ENCODE peak calls at places on chromosome 1, in five cellular contexts. F, O, H, R and I are unnamed samples.
A peak's percentile ranks its signal among the peaks of the same experiment; 100 is the strongest.

GRCh38 chr1:7434566-7434965 is 336.5 kb upstream of the VAMP3 start:
- DNase-seq in H (no peak), R (no peak), O (no peak), F (no peak), I (no peak)

GRCh38 chr1:84940481-84940880 is 47.5 kb upstream of the LPAR3 start:
- DNase-seq in R (no peak), H (no peak), F (peak; percentile 21), O (no peak), I (no peak)

GRCh38 chr1:41645062-41645461 is 160.6 kb upstream of the EDN2 start:
- DNase-seq in R (no peak), O (no peak), H (no peak), F (no peak), I (no peak)

GRCh38 chr1:52365091-52365745 is 787 bp downstream of the CC2D1B start:
- DNase-seq in R (peak; percentile 49), H (peak; percentile 49), O (peak; percentile 47), F (peak; percentile 69), I (peak; percentile 23)

GRCh38 chr1:7644906-7645750 is 126.0 kb upstream of the VAMP3 start:
- DNase-seq in H (no peak), R (no peak), O (peak; percentile 88), F (peak; percentile 45), I (no peak)

GRCh38 chr1:160646711-160647328 is at the start of gene SLAMF1:
- DNase-seq in F (no peak), O (no peak), R (no peak), H (no peak), I (no peak)

GRCh38 chr1:55081905-55082296 is 42.6 kb downstream of the PCSK9 start:
- DNase-seq in H (no peak), R (no peak), F (peak; percentile 60), O (no peak), I (no peak)

GRCh38 chr1:86542626-86543025 is 4.3 kb upstream of the CLCA4 start:
- DNase-seq in O (no peak), F (peak; percentile 42), R (no peak), H (no peak), I (no peak)

GRCh38 chr1:162443906-162444305 is 32.0 kb upstream of the SH2D1B start:
- DNase-seq in H (no peak), R (no peak), O (no peak), F (no peak), I (no peak)

GRCh38 chr1:2330511-2331199 is 60.7 kb downstream of the MORN1 start:
- DNase-seq in O (no peak), R (peak; percentile 88), H (no peak), F (no peak), I (no peak)

GRCh38 chr1:214363386-214363785 is 82.4 kb downstream of the SMYD2 start:
- DNase-seq in O (no peak), F (no peak), R (no peak), H (no peak), I (no peak)

GRCh38 chr1:226708342-226708780 is 30.7 kb downstream of the ITPKB start:
- DNase-seq in R (no peak), O (no peak), H (no peak), F (no peak), I (no peak)
- H3K4me1 ChIP-seq in R (no peaks in the 10 kb centered on the region), O (peaks cover 72% of the 10 kb centered on the region), H (peaks cover 5% of the 10 kb centered on the region), F (peaks cover 23% of the 10 kb centered on the region), I (peaks cover 29% of the 10 kb centered on the region)

GRCh38 chr1:1032428-1032827 is 12.5 kb downstream of the AGRN start:
- DNase-seq in O (peak; percentile 61), H (peak; percentile 53), F (no peak), R (peak; percentile 40), I (no peak)
- H3K4me3 ChIP-seq in O (peak overlapping the region; percentile 53), H (peak overlapping the region; percentile 66), F (no peak overlapping the region), R (no peak overlapping the region), I (peak overlapping the region; percentile 46)

GRCh38 chr1:155049651-155050559 is 1.2 kb upstream of the ADAM15 start:
- DNase-seq in H (no peak), F (no peak), R (peak; percentile 43), O (no peak), I (peak; percentile 69)

GRCh38 chr1:155051342-155051776 is 243 bp downstream of the ADAM15 start:
- DNase-seq in H (no peak), F (no peak), O (no peak), R (no peak), I (no peak)

GRCh38 chr1:155052412-155053400 is 1.6 kb downstream of the ADAM15 start:
- DNase-seq in R (no peak), H (peak; percentile 46), O (no peak), F (peak; percentile 59), I (peak; percentile 37)

GRCh38 chr1:155051777-155052398 is 772 bp downstream of the ADAM15 start:
- DNase-seq in F (peak; percentile 45), R (peak; percentile 48), H (peak; percentile 51), O (peak; percentile 65), I (peak; percentile 58)

DNA sequence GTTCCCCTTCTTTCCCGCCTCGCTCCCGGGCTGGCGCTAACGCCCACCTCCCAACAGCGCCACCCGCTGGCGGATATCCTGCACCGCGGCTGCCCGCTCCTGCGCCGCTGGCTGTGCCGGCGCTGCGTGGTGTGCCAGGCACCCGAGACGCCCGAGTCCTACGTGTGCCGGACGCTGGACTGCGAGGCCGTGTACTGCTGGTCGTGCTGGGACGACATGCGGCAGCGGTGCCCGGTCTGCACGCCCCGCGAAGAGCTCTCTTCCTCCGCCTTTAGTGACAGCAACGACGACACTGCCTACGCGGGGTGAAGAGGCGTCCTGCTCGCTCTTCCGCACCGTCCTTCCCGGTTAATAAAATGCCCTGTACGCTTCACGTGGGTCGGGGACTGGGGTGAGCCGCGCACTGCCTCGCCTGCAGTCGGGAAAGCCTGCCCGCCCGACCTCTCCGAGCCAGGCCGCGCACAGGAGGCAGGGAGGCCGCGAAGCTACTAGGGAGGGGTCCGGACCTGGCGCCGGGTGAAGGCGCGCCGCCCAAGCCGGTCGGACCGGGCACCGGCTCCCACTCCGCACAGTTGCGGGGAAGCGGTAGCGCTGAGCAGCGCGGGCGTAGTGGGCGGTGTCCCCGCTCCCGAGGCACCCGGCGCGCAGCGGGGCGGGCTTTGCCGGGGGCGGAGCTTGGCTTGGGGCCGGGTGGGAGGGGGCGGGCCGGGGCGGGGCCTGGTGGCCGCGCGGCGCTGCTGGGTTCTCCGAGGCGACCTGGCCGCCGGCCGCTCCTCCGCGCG is at the start of gene ADAM15:
- DNase-seq in F (peak; percentile 81), O (peak; percentile 91), H (peak; percentile 93), R (peak; percentile 70), I (peak; percentile 77)
- TF ChIP-seq POLR2AphosphoS5 in F (no peak), O (peak; percentile 77), H (no peak), R (peak; percentile 44), I (peak; percentile 41)

GRCh38 chr1:206713070-206713469 is 28.4 kb downstream of the MAPKAPK2 start:
- DNase-seq in H (no peak), F (no peak), R (no peak), O (no peak), I (no peak)
- H3K4me1 ChIP-seq in H (peaks cover 4% of the 10 kb centered on the region), F (peaks cover 8% of the 10 kb centered on the region), R (peaks cover 4% of the 10 kb centered on the region), O (peaks cover 100% of the 10 kb centered on the region), I (peaks cover 11% of the 10 kb centered on the region)

GRCh38 chr1:69863704-69864103 is 296.0 kb downstream of the LRRC7 start:
- DNase-seq in R (no peak), F (no peak), O (no peak), H (no peak), I (no peak)
- H3K4me3 ChIP-seq in R (no peak overlapping the region), F (no peak overlapping the region), O (no peak overlapping the region), H (no peak overlapping the region), I (no peak overlapping the region)